ENCODE peak calls at places on chromosomes 1 and 21, in seven cellular contexts. F, Z, C, J, A, L and T are unnamed samples.

GRCh38 chr1:67850611-67851075 is 17.4 kb upstream of the GNG12 start:
- DNase-seq in F (no peak), Z (peak), C (no peak), J (peak), A (peak), L (peak), T (no peak)

GRCh38 chr1:41317356-41317755 is 43.9 kb upstream of the FOXO6 start:
- DNase-seq in F (no peak), Z (no peak), C (no peak), J (no peak), A (no peak), L (no peak), T (no peak)

GRCh38 chr1:163170975-163171676 is 31.6 kb downstream of the RGS5 start:
- DNase-seq in F (no peak), Z (no peak), C (peak), J (peak), A (no peak), L (no peak), T (no peak)

GRCh38 chr1:199152676-199153075 is 513.8 kb downstream of the PTPRC start:
- DNase-seq in F (no peak), Z (no peak), C (peak), J (no peak), A (no peak), L (no peak), T (no peak)

GRCh38 chr21:45488839-45489479 is 53.3 kb downstream of the SLC19A1 start:
- DNase-seq in F (no peak), Z (no peak), C (peak), J (no peak), A (no peak), L (no peak), T (no peak)

GRCh38 chr21:30882907-30883597 is 1.7 kb upstream of the KRTAP11-1 start:
- DNase-seq in F (no peak), Z (no peak), C (no peak), J (no peak), A (no peak), L (no peak), T (no peak)

GRCh38 chr1:154371436-154371835 is 33.7 kb upstream of the IL6R start:
- DNase-seq in F (no peak), Z (no peak), C (no peak), J (no peak), A (no peak), L (no peak), T (no peak)

GRCh38 chr21:22260274-22260673 is 1262.1 kb downstream of the NCAM2 start:
- DNase-seq in F (no peak), Z (no peak), C (no peak), J (no peak), A (no peak), L (no peak), T (no peak)

GRCh38 chr1:186819140-186819539 is 9.6 kb upstream of the PLA2G4A start:
- DNase-seq in F (no peak), Z (peak), C (no peak), J (peak), A (no peak), L (no peak), T (no peak)

GRCh38 chr1:70659891-70660290 is 248.8 kb downstream of the CTH start:
- DNase-seq in F (no peak), Z (no peak), C (no peak), J (no peak), A (no peak), L (no peak), T (no peak)

GRCh38 chr1:243470492-243470891 is 214.7 kb downstream of the SDCCAG8 start:
- DNase-seq in F (no peak), Z (no peak), C (peak), J (no peak), A (no peak), L (no peak), T (no peak)

GRCh38 chr1:29379438-29380073 is 143.2 kb downstream of the PTPRU start:
- DNase-seq in F (peak), Z (no peak), C (peak), J (peak), A (no peak), L (no peak), T (no peak)

GRCh38 chr1:238457610-238458009 is 566.9 kb upstream of the ZP4 start:
- DNase-seq in F (no peak), Z (no peak), C (no peak), J (peak), A (no peak), L (no peak), T (no peak)

GRCh38 chr1:201937624-201938212 is 8.6 kb downstream of the LMOD1 start:
- DNase-seq in F (no peak), Z (peak), C (no peak), J (peak), A (no peak), L (no peak), T (no peak)

GRCh38 chr1:32334274-32334861 is 1.7 kb downstream of the MARCKSL1 start:
- DNase-seq in F (no peak), Z (no peak), C (no peak), J (no peak), A (no peak), L (no peak), T (peak)

GRCh38 chr21:43287111-43287973 is 118.5 kb downstream of the CRYAA start:
- DNase-seq in F (no peak), Z (no peak), C (no peak), J (no peak), A (peak), L (peak), T (no peak)

GRCh38 chr1:29800522-29800956 is 564.2 kb downstream of the PTPRU start:
- DNase-seq in F (no peak), Z (no peak), C (no peak), J (no peak), A (no peak), L (no peak), T (no peak)

GRCh38 chr21:43345746-43346409 is 81.1 kb downstream of the SIK1 start:
- DNase-seq in F (no peak), Z (no peak), C (no peak), J (peak), A (no peak), L (no peak), T (no peak)

GRCh38 chr1:61213612-61214011 is 131.3 kb downstream of the NFIA start:
- DNase-seq in F (no peak), Z (no peak), C (no peak), J (no peak), A (no peak), L (no peak), T (no peak)

GRCh38 chr1:61208172-61208571 is 125.8 kb downstream of the NFIA start:
- DNase-seq in F (no peak), Z (no peak), C (no peak), J (no peak), A (no peak), L (no peak), T (no peak)

GRCh38 chr1:61207416-61207815 is 125.1 kb downstream of the NFIA start:
- DNase-seq in F (no peak), Z (no peak), C (no peak), J (no peak), A (no peak), L (no peak), T (no peak)

GRCh38 chr1:61208815-61209214 is 126.5 kb downstream of the NFIA start:
- DNase-seq in F (no peak), Z (no peak), C (no peak), J (no peak), A (no peak), L (no peak), T (no peak)

DNA sequence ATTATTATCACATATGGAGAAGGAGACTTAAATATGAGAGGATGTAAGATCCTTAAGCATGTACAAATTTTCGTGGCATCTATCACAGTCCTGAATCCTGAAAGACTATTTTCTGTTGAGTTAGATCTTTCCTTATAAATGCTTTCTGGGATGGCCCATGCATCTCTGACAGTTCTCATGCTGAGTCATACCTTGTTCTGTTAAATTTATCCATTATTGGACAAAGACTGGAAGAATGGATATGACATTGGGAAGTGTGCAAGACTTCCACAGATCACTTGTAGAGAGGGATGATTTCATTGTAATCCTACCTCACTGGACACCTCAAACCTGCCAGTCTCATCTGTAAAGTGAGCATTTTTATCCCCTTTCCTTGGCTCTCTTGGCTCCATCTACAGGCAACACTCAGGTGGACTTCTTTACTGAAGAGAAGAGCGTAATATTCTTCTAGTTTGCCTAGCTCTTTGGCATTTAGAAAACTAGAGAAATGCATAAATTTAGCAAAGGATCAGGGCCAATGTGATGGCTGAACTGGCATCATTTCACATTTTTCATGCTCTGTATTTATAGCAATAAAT is 128.2 kb downstream of the NFIA start:
- DNase-seq in F (no peak), Z (no peak), C (no peak), J (no peak), A (no peak), L (no peak), T (no peak)
- TF ChIP-seq CTCF in F (no peak), Z (no peak), C (peak), J (no peak), A (peak), L (peak), T (no peak)

DNA sequence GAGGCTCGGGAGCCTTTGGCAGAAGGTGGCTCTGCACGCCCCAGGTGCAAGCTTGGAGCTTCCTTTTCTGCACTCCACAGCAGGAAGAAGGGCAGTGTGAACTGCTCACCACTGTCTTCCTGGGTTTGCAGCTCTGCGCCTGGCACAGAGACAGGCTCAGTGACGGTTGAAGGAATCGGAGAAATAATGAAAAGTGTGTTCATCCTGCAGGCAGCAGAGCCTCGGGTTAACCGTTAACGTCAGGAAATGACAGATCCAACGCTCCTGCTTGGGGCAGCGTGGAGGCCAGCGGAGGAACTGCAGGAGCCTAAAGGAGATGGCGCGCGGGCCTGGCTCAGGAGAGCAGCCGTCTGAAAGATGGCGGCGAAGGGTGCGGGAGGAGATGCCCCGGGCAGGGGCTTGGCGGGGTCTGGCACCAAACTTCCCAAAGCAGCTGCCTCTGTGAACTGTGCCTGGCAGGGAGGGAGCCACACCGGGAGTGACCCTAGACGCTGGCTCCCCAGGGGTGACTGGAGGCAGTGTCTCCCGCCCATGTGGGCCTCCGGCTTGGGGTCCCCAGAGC is 10.9 kb upstream of the SAMD11 start:
- DNase-seq in F (no peak), Z (no peak), C (peak), J (no peak), A (peak), L (peak), T (peak)
- TF ChIP-seq CTCF in F (peak), Z (no peak), C (peak), J (no peak), A (peak), L (peak), T (peak)

DNA sequence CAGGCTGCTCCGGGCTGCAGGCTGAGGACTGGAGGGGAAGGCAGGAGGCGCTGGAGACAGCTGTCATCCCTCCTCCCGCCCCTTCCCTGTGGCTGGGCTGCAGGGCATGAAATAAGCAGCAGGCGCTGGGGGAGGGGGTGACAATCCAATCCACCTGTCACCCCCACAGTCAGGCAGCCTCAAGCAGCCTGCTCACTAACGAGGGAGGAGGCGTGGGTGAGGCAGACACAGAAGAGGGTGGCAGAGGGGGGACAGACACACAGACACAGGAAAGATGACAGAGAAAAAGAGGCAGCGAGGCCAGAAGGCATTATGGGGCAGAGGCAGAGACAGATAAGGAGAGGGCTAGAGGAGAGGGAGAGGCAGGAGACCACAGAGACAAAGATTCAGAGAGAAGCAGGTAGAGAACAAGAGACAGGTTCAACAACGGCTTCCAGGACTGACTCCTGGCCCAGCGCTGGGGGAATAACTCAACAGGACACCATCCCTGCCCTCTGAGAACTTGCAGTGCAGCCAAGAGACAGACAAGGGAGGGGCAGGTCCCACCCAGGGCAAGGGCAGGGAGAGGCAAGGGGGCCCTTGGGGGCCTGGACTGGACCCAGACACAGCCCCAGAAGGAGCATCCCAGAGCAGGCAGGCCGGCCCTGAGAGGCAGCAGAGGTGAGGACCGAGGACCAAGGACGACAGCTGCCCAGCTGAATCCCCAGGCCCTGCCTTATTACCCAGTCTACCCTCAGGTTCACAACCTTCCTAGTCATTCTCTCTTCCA is 11.2 kb downstream of the MEF2D start:
- DNase-seq in F (no peak), Z (no peak), C (peak), J (no peak), A (no peak), L (peak), T (peak)
- TF ChIP-seq CTCF in F (no peak), Z (peak), C (peak), J (no peak), A (no peak), L (peak), T (no peak)

GRCh38 chr21:31987696-31988095 is 114.9 kb downstream of the HUNK start:
- DNase-seq in F (no peak), Z (no peak), C (peak), J (no peak), A (no peak), L (peak), T (no peak)

GRCh38 chr21:31992391-31992790 is 119.6 kb downstream of the HUNK start:
- DNase-seq in F (no peak), Z (no peak), C (no peak), J (no peak), A (no peak), L (no peak), T (no peak)

GRCh38 chr21:31993826-31994791 is 121.3 kb downstream of the HUNK start:
- DNase-seq in F (no peak), Z (no peak), C (no peak), J (no peak), A (no peak), L (no peak), T (no peak)

GRCh38 chr21:31988492-31989285 is 115.9 kb downstream of the HUNK start:
- DNase-seq in F (no peak), Z (no peak), C (no peak), J (no peak), A (no peak), L (no peak), T (no peak)

GRCh38 chr21:31991356-31992331 is 118.8 kb downstream of the HUNK start:
- DNase-seq in F (no peak), Z (no peak), C (peak), J (no peak), A (no peak), L (no peak), T (no peak)
- TF ChIP-seq CTCF in F (no peak), Z (no peak), C (peak), J (no peak), A (no peak), L (peak), T (no peak)